ENCODE peak calls at places on chromosomes 13 and 19, in four cellular contexts. X is stomach; S is CD8-positive, alpha-beta T cell; U is endodermal cell. T is an unnamed sample. For H3K4me1, the result is how much of the 10 kb centered on the place peaks cover.

GRCh38 chr13:78323848-78324247 is 279.5 kb downstream of the POU4F1 start:
- DNase-seq in X (no peak), S (no peak), U (no peak), T (no peak)

GRCh38 chr19:19113040-19113541 is 25.2 kb downstream of the TMEM161A start:
- DNase-seq in X (no peak), S (no peak), U (peak), T (no peak)

GRCh38 chr19:51158474-51159129 is 16.5 kb downstream of the SIGLEC7 start:
- DNase-seq in X (peak), S (peak), U (peak), T (peak)

GRCh38 chr13:50277906-50278305 is 262.7 kb downstream of the KCNRG start:
- DNase-seq in X (no peak), S (no peak), U (no peak), T (no peak)

GRCh38 chr13:32746474-32746873 is 160.2 kb downstream of the PDS5B start:
- DNase-seq in X (no peak), S (no peak), U (no peak), T (no peak)

GRCh38 chr19:31749231-31749630 is 400.0 kb upstream of the TSHZ3 start:
- DNase-seq in X (no peak), S (no peak), U (no peak), T (no peak)

GRCh38 chr19:51690359-51691121 is 2.6 kb upstream of the SPACA6 start:
- DNase-seq in X (peak), S (peak), U (peak), T (peak)

GRCh38 chr19:18390075-18390909 is 4.3 kb downstream of the GDF15 start:
- DNase-seq in X (no peak), S (no peak), U (no peak), T (no peak)

GRCh38 chr19:27794444-27795042 is 1418.4 kb downstream of the UQCRFS1 start:
- DNase-seq in X (no peak), S (no peak), U (peak), T (no peak)

GRCh38 chr13:35349673-35350278 is 126.7 kb downstream of the MAB21L1 start:
- DNase-seq in X (no peak), S (no peak), U (no peak), T (no peak)

GRCh38 chr19:14686411-14686810 is 3.4 kb upstream of the ZNF333 start:
- DNase-seq in X (no peak), S (no peak), U (peak), T (no peak)

GRCh38 chr19:33301900-33302174 is 497 bp downstream of the CEBPA start:
- DNase-seq in X (no peak), S (no peak), U (no peak), T (no peak)

GRCh38 chr13:91520952-91521351 is 122.5 kb downstream of the GPC5 start:
- DNase-seq in X (no peak), S (no peak), U (no peak), T (no peak)

GRCh38 chr13:83232626-83233025 is 649.6 kb downstream of the SLITRK1 start:
- DNase-seq in X (no peak), S (no peak), U (no peak), T (no peak)

GRCh38 chr19:42850981-42851717 is 28.4 kb downstream of the PSG1 start:
- DNase-seq in X (no peak), S (no peak), U (no peak), T (no peak)

GRCh38 chr13:52455677-52456041 is 381 bp downstream of the CKAP2 start:
- DNase-seq in X (peak), S (peak), U (peak), T (peak)

GRCh38 chr13:48858523-48858922 is 117.2 kb upstream of the FNDC3A start:
- DNase-seq in X (no peak), S (no peak), U (no peak), T (no peak)

GRCh38 chr13:37068962-37069361 is 9.5 kb upstream of the SUPT20H start:
- DNase-seq in X (no peak), S (no peak), U (no peak), T (no peak)

GRCh38 chr13:49419292-49419691 is 24.6 kb downstream of the CAB39L start:
- DNase-seq in X (no peak), S (no peak), U (no peak), T (no peak)

GRCh38 chr19:5125797-5126497 is 157.0 kb downstream of the KDM4B start:
- DNase-seq in X (no peak), S (no peak), U (peak), T (no peak)

GRCh38 chr19:13401388-13401787 is 104.9 kb downstream of the CACNA1A start:
- DNase-seq in X (no peak), S (no peak), U (peak), T (no peak)

GRCh38 chr19:35351441-35352176 is 3.9 kb downstream of the FFAR1 start:
- DNase-seq in X (no peak), S (no peak), U (peak), T (no peak)

GRCh38 chr19:1119475-1120217 is 15.9 kb downstream of the GPX4 start:
- DNase-seq in X (no peak), S (no peak), U (no peak), T (no peak)

DNA sequence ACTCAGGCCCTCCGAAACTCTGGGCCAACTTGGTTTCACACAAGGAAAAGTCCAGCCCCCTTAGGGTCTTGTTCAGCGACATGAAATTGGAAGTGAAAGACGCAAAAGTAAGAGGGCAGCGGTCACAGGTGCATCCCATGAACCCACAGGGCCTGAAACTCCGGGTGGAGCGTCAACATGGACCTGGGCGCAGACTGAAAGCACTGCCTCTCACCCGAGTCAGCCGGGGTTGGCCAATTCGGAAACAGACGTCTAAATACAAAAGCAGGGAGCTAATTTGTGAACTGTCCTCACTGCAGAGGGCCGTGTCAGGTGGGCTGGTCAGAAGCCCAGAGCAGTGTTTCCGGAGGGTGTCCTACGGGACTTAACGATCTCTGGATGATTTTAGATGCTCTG is 26.7 kb downstream of the ADPRHL1 start:
- DNase-seq in X (no peak), S (no peak), U (peak), T (no peak)
- H3K4me3 ChIP-seq in X (no peak), S (no peak), U (no peak), T (no peak)

GRCh38 chr19:49533551-49534488 is 6.0 kb downstream of the RCN3 start:
- DNase-seq in X (peak), S (peak), U (peak), T (peak)
- H3K4me1 ChIP-seq in X (under half), S (under half), U (under half), T (under half)

GRCh38 chr13:75797256-75797655 is 161.1 kb downstream of the LMO7 start:
- DNase-seq in X (no peak), S (no peak), U (no peak), T (no peak)
- H3K27ac ChIP-seq in X (no peak), S (no peak), U (no peak), T (no peak)

GRCh38 chr19:40413291-40413994 is at the start of gene PRX:
- DNase-seq in X (no peak), S (no peak), U (peak), T (no peak)
- H3K4me3 ChIP-seq in X (no peak), S (no peak), U (no peak), T (no peak)